ENCODE peak calls at places on chromosome 10, in five cellular contexts. H is stimulated activated CD4-positive, alpha-beta T cell treated with anti-CD3 and anti-CD28 coated beads, TNF-alpha, amount 100 ng/mL, for 1 hour; I is GM12891; D is M059J; J is Ammon's horn. O is an unnamed sample.

GRCh38 chr10:77333610-77334340 is 303.8 kb downstream of the KCNMA1 start:
- DNase-seq in H (no peak), I (no peak), D (no peak), J (no peak), O (no peak)

GRCh38 chr10:17265468-17265867 is 37.4 kb downstream of the VIM start:
- DNase-seq in H (no peak), I (no peak), D (no peak), J (no peak), O (no peak)

GRCh38 chr10:12614390-12615003 is 265.1 kb downstream of the CAMK1D start:
- DNase-seq in H (no peak), I (no peak), D (no peak), J (no peak), O (no peak)

GRCh38 chr10:61547297-61547696 is 94.1 kb upstream of the TMEM26 start:
- DNase-seq in H (no peak), I (no peak), D (no peak), J (no peak), O (no peak)

GRCh38 chr10:127577376-127577775 is 28.3 kb downstream of the NPS start:
- DNase-seq in H (no peak), I (no peak), D (peak), J (no peak), O (no peak)

GRCh38 chr10:125087191-125087896 is 73.0 kb downstream of the CTBP2 start:
- DNase-seq in H (no peak), I (no peak), D (no peak), J (no peak), O (no peak)

GRCh38 chr10:119022846-119023552 is 6.5 kb upstream of the NANOS1 start:
- DNase-seq in H (no peak), I (no peak), D (peak), J (no peak), O (no peak)

GRCh38 chr10:117175215-117175900 is 21.9 kb upstream of the KCNK18 start:
- DNase-seq in H (no peak), I (no peak), D (peak), J (no peak), O (no peak)

GRCh38 chr10:133131754-133132710 is 28.0 kb upstream of the KNDC1 start:
- DNase-seq in H (no peak), I (no peak), D (no peak), J (peak), O (no peak)

GRCh38 chr10:26408858-26409494 is 29.2 kb upstream of the APBB1IP start:
- DNase-seq in H (no peak), I (no peak), D (no peak), J (no peak), O (no peak)

GRCh38 chr10:124671486-124672075 is 72.6 kb downstream of the FAM53B start:
- DNase-seq in H (no peak), I (no peak), D (peak), J (peak), O (no peak)

GRCh38 chr10:66292922-66293321 is 632.9 kb upstream of the LRRTM3 start:
- DNase-seq in H (no peak), I (no peak), D (no peak), J (no peak), O (no peak)

GRCh38 chr10:19209319-19209718 is 160.7 kb downstream of the MALRD1 start:
- DNase-seq in H (no peak), I (no peak), D (peak), J (no peak), O (no peak)

GRCh38 chr10:26215534-26215922 is 1.0 kb upstream of the GAD2 start:
- DNase-seq in H (no peak), I (no peak), D (no peak), J (no peak), O (no peak)

GRCh38 chr10:10045765-10046028 is 972.0 kb upstream of the CELF2 start:
- DNase-seq in H (no peak), I (no peak), D (no peak), J (no peak), O (no peak)

GRCh38 chr10:129892571-129893045 is 71.5 kb downstream of the EBF3 start:
- DNase-seq in H (no peak), I (no peak), D (no peak), J (no peak), O (no peak)

GRCh38 chr10:15744217-15744865 is 24.6 kb upstream of the ITGA8 start:
- DNase-seq in H (no peak), I (peak), D (peak), J (peak), O (no peak)

GRCh38 chr10:113555751-113556150 is 2.9 kb downstream of the HABP2 start:
- DNase-seq in H (no peak), I (no peak), D (no peak), J (no peak), O (no peak)

O was measured in central memory CD4-positive, alpha-beta T cell.